ENCODE peak calls at places on chromosomes 3 and 15, in ten cellular contexts. O is choroid plexus epithelial cell; Z is stimulated activated naive CD8-positive, alpha-beta T cell treated with anti-CD3 and anti-CD28 coated beads, Interleukin-15, amount 100 ng/mL, for 72 hours; G is spleen; A is GM18507; S is AG20443; L is prostate gland; E is GM23248; F is MM.1S; V is HT-29. P is an unnamed sample.

GRCh38 chr3:186953011-186953487 is 22.7 kb downstream of the ST6GAL1 start:
- DNase-seq in O (peak), Z (no peak), G (no peak), A (no peak), S (no peak), L (no peak), E (peak), F (no peak), V (no peak), P (no peak)

GRCh38 chr15:92082217-92082843 is 228.8 kb downstream of the SLCO3A1 start:
- DNase-seq in O (peak), Z (no peak), G (no peak), A (no peak), S (peak), L (peak), E (peak), F (peak), V (peak), P (no peak)

GRCh38 chr3:160564949-160565441 is 376 bp downstream of the KPNA4 start:
- DNase-seq in O (peak), Z (no peak), G (peak), A (peak), S (peak), L (peak), E (peak), F (peak), V (peak), P (no peak)

GRCh38 chr3:4474683-4475490 is 7.8 kb upstream of the SUMF1 start:
- DNase-seq in O (peak), Z (peak), G (no peak), A (no peak), S (peak), L (no peak), E (peak), F (no peak), V (no peak), P (peak)

GRCh38 chr3:28186748-28187147 is 54.7 kb upstream of the CMC1 start:
- DNase-seq in O (no peak), Z (no peak), G (no peak), A (no peak), S (no peak), L (no peak), E (no peak), F (no peak), V (no peak), P (no peak)

GRCh38 chr3:69719723-69720122 is 19.5 kb upstream of the MITF start:
- DNase-seq in O (no peak), Z (no peak), G (no peak), A (no peak), S (no peak), L (no peak), E (no peak), F (no peak), V (no peak), P (no peak)

GRCh38 chr15:99486371-99487336 is 79.1 kb upstream of the MEF2A start:
- DNase-seq in O (no peak), Z (no peak), G (peak), A (no peak), S (peak), L (peak), E (peak), F (no peak), V (peak), P (no peak)

GRCh38 chr3:115553796-115554495 is 69.4 kb upstream of the GAP43 start:
- DNase-seq in O (no peak), Z (no peak), G (no peak), A (no peak), S (no peak), L (no peak), E (no peak), F (no peak), V (no peak), P (no peak)

GRCh38 chr3:126432361-126432760 is 37.7 kb downstream of the CFAP100 start:
- DNase-seq in O (peak), Z (no peak), G (no peak), A (no peak), S (no peak), L (no peak), E (peak), F (no peak), V (no peak), P (no peak)

GRCh38 chr3:158352551-158352950 is 218.4 kb upstream of the MLF1 start:
- DNase-seq in O (peak), Z (no peak), G (no peak), A (no peak), S (no peak), L (no peak), E (no peak), F (peak), V (no peak), P (no peak)

GRCh38 chr3:101042996-101043686 is 49.9 kb upstream of the ABI3BP start:
- DNase-seq in O (peak), Z (no peak), G (no peak), A (no peak), S (peak), L (no peak), E (peak), F (no peak), V (no peak), P (no peak)

GRCh38 chr3:129890125-129890524 is 3.4 kb downstream of the TMCC1 start:
- DNase-seq in O (no peak), Z (no peak), G (no peak), A (no peak), S (no peak), L (no peak), E (no peak), F (peak), V (no peak), P (peak)

GRCh38 chr3:67875338-67875737 is 220.9 kb upstream of the SUCLG2 start:
- DNase-seq in O (no peak), Z (no peak), G (no peak), A (no peak), S (no peak), L (no peak), E (no peak), F (no peak), V (no peak), P (no peak)

GRCh38 chr15:89127054-89127702 is 38.9 kb downstream of the ABHD2 start:
- DNase-seq in O (no peak), Z (no peak), G (no peak), A (no peak), S (no peak), L (no peak), E (peak), F (peak), V (peak), P (no peak)

GRCh38 chr3:52396011-52396906 is 48.6 kb downstream of the SEMA3G start:
- DNase-seq in O (no peak), Z (no peak), G (peak), A (no peak), S (no peak), L (no peak), E (no peak), F (no peak), V (no peak), P (no peak)

GRCh38 chr3:42185044-42185443 is 80.9 kb downstream of the CCK start:
- DNase-seq in O (no peak), Z (no peak), G (no peak), A (no peak), S (peak), L (no peak), E (peak), F (no peak), V (no peak), P (no peak)